ENCODE peak calls at places on chromosomes 5 and 9, in ten cellular contexts. E is astrocyte of the spinal cord, R is ovary, Q is colonic mucosa, Z is BJ, Y is Peyer's patch, B is nephron progenitor cell, O is activated B cell treated with CpG ODN at 0.5 μM for 24 hours, T is BE2C, W is tibial artery. X is an unnamed sample.
A peak's percentile ranks its signal among the peaks of the same experiment; 100 is the strongest.

GRCh38 chr9:7185612-7186011 is 427.8 kb downstream of the KDM4C start:
- DNase-seq in E (peak; percentile 92), R (no peak), Q (no peak), Z (peak; percentile 45), Y (no peak), B (no peak), O (no peak), T (no peak), W (no peak), X (no peak)

GRCh38 chr9:119601632-119602031 is 232.4 kb upstream of the BRINP1 start:
- DNase-seq in E (no peak), R (no peak), Q (no peak), Z (no peak), Y (no peak), B (no peak), O (no peak), T (no peak), W (no peak), X (no peak)

GRCh38 chr5:81165493-81166119 is 67.5 kb upstream of the CKMT2 start:
- DNase-seq in E (peak; percentile 71), R (peak; percentile 68), Q (peak; percentile 61), Z (no peak), Y (peak; percentile 72), B (peak; percentile 64), O (no peak), T (peak; percentile 89), W (no peak), X (no peak)

GRCh38 chr9:12818431-12819000 is 43.7 kb downstream of the LURAP1L start:
- DNase-seq in E (peak; percentile 42), R (no peak), Q (peak; percentile 35), Z (no peak), Y (peak; percentile 67), B (no peak), O (no peak), T (no peak), W (no peak), X (no peak)

GRCh38 chr5:159971931-159972461 is 36.9 kb upstream of the TTC1 start:
- DNase-seq in E (no peak), R (no peak), Q (no peak), Z (no peak), Y (no peak), B (peak; percentile 76), O (no peak), T (no peak), W (no peak), X (no peak)

GRCh38 chr5:143129910-143130703 is 273.4 kb downstream of the NR3C1 start:
- DNase-seq in E (no peak), R (no peak), Q (no peak), Z (no peak), Y (no peak), B (no peak), O (no peak), T (no peak), W (no peak), X (no peak)

GRCh38 chr5:121915765-121916164 is 46.0 kb upstream of the SRFBP1 start:
- DNase-seq in E (no peak), R (no peak), Q (peak; percentile 29), Z (no peak), Y (no peak), B (no peak), O (no peak), T (no peak), W (no peak), X (no peak)

GRCh38 chr9:72914750-72915149 is 38.1 kb downstream of the ALDH1A1 start:
- DNase-seq in E (no peak), R (no peak), Q (no peak), Z (no peak), Y (no peak), B (no peak), O (no peak), T (no peak), W (no peak), X (no peak)

GRCh38 chr5:57499262-57500050 is 16.8 kb upstream of the ACTBL2 start:
- DNase-seq in E (peak; percentile 72), R (no peak), Q (no peak), Z (no peak), Y (no peak), B (peak; percentile 17), O (no peak), T (peak; percentile 28), W (no peak), X (no peak)

GRCh38 chr9:131528886-131529505 is 2.1 kb downstream of the UCK1 start:
- DNase-seq in E (no peak), R (no peak), Q (no peak), Z (no peak), Y (no peak), B (no peak), O (no peak), T (no peak), W (no peak), X (no peak)

GRCh38 chr9:131528186-131528585 is 2.9 kb downstream of the UCK1 start:
- DNase-seq in E (no peak), R (no peak), Q (no peak), Z (no peak), Y (no peak), B (no peak), O (no peak), T (no peak), W (no peak), X (no peak)

GRCh38 chr9:131530930-131531832 is at the start of gene UCK1:
- DNase-seq in E (peak; percentile 75), R (peak; percentile 81), Q (peak; percentile 71), Z (no peak), Y (peak; percentile 85), B (peak; percentile 87), O (peak; percentile 73), T (peak; percentile 89), W (peak; percentile 85), X (peak; percentile 68)

GRCh38 chr9:131529597-131530545 is 1.2 kb downstream of the UCK1 start:
- DNase-seq in E (no peak), R (no peak), Q (peak; percentile 29), Z (no peak), Y (no peak), B (no peak), O (no peak), T (no peak), W (no peak), X (no peak)

GRCh38 chr9:131530546-131530929 is 525 bp downstream of the UCK1 start:
- DNase-seq in E (no peak), R (peak; percentile 55), Q (peak; percentile 42), Z (no peak), Y (peak; percentile 58), B (peak; percentile 62), O (no peak), T (peak; percentile 70), W (peak; percentile 76), X (no peak)
- TF ChIP-seq CTCF in E (no peak), R (no peak), Q (no peak), Z (peak; percentile 28), Y (peak; percentile 12), B (no peak), O (no peak), T (peak; percentile 29), W (peak; percentile 12), X (peak; percentile 29)

DNA sequence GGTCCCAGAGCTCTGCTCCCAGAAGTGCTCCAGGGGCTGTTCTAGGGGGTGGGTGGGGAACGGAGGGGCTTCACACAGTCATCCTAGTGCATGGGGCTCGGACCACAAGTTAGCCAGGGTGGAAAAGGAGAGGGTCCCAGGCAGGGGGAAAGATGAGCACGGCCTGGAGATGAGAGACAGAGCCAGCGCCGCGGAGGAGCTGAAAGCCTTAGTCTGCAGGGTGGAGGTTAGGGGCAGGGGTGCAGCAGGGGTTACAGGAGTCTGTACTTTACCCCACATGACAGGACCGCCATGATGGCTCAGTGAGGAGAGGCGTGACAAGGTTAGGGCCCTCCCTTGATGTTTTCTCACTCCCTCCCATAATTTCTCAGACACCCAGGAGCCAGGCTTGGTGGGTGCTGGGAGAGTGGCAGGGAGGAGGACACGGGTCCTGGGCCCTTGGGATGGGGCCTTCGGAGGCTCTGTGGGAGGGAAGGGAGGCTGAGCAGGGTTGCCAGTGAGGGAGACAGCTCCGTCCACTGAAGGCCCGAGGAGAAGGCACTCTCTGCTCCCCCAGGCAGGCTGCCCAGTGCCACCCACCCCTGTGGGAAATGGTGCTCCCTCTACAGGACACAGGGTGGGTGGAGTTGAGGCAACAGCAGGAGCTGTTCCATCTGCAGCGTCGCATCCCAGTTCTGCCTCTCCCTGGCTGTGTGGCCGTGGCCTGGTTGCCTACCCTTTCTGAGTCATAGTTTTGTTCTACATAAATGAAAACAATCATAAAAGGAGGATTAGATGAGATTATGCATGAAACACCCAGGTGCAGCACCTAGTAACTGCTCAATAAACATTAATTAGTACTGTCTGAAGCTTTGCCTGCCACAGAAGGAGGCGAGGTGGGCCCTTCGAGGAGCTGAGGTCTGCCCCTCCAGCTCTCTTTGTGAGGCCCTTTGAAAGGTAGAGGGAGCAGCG is 66.2 kb downstream of the NDST1 start:
- DNase-seq in E (no peak), R (peak; percentile 23), Q (no peak), Z (no peak), Y (no peak), B (no peak), O (no peak), T (no peak), W (peak; percentile 51), X (no peak)
- TF ChIP-seq CTCF in E (peak; percentile 18), R (no peak), Q (no peak), Z (no peak), Y (no peak), B (no peak), O (no peak), T (peak; percentile 33), W (no peak), X (no peak)

DNA sequence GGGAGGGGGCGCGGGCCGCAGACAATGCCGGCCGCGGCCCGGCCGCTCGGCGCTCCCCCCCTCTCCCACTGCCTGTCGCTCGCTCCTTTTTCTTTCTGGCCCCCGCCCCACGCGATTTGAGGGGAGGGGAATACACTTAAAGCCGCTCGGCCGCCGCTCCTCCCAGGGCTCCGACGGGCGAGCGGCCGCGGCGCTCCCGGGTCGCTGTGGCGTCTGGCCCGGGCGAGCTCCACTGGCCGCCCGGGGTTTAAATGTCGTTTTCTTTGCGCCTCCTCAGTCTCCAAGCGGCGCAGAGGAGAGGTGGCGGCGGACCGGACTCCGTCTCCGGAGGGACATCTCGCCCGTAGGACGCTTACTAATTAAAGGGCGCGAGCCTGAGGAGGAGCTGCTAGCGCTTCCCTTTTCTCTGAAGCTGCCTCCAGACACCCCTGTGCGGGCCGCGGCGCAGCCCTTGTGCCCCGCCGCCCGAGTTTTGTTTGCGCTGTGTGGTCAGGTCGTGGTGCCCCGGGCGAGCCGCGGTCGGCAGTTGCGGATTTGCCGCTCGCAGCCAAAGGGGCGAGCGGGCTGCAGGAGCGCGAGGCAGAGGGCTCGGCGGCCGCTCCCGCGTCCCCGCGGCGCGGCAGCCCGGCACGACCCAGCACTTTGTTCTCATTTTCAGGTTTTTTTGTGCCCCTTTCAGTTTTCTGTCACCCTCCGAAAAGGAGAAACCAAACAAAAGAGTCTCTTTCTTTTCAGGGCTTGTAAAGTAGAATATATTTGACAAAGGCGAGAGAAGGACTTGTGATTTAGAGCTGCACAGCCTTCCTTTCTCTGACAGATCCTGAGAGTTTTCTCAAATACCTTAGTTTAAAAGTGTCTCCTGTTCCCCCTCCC is 1.5 kb downstream of the ZSWIM6 start:
- DNase-seq in E (peak; percentile 49), R (peak; percentile 60), Q (no peak), Z (no peak), Y (peak; percentile 70), B (peak; percentile 52), O (peak; percentile 47), T (peak; percentile 53), W (peak; percentile 69), X (peak; percentile 72)
- TF ChIP-seq CTCF in E (no peak), R (no peak), Q (no peak), Z (no peak), Y (no peak), B (no peak), O (no peak), T (no peak), W (no peak), X (no peak)

DNA sequence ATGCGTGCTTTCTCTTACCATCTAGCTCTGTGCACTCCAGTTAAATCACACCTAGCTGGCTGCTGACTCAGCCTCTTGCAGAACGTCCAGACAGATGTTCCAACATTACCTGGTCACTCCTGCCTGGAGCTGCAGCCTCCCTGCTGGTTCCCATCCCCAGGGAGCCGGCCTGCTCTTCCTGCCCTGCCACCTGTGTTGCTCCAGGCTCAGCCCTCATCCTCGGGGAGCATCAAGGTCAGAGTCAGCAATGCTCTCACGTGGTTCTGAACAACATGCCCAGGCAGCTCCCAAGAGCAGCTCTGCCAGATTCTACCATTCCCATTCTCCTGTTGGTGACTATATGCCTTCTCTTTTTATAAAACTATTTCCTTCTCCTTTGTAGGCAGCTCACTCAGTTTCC is 81.3 kb downstream of the GADD45G start:
- DNase-seq in E (no peak), R (no peak), Q (peak; percentile 46), Z (no peak), Y (no peak), B (no peak), O (no peak), T (no peak), W (no peak), X (no peak)
- TF ChIP-seq CTCF in E (no peak), R (no peak), Q (no peak), Z (no peak), Y (no peak), B (no peak), O (no peak), T (no peak), W (no peak), X (no peak)

X was measured in CD14-positive monocyte.